ENCODE peak calls at places on chromosomes 13 and 19, in six cellular contexts. A is CD8-positive, alpha-beta memory T cell; S is neural progenitor cell; J is mesendoderm; Z is lower lobe of right lung; K is ascending aorta. H is an unnamed sample. For H3K36me3 and H3K27me3, the result is how much of the 10 kb centered on the place peaks cover.

GRCh38 chr13:82803341-82803740 is 1078.9 kb downstream of the SLITRK1 start:
- DNase-seq in A (no peak), S (no peak), J (no peak), Z (no peak), K (no peak), H (no peak)

GRCh38 chr19:31574251-31574973 is 225.2 kb upstream of the TSHZ3 start:
- DNase-seq in A (no peak), S (no peak), J (peak), Z (no peak), K (no peak), H (no peak)

GRCh38 chr13:73358606-73359005 is 299.8 kb downstream of the KLF5 start:
- DNase-seq in A (no peak), S (no peak), J (no peak), Z (no peak), K (no peak), H (no peak)

GRCh38 chr19:13100031-13100588 is 2.5 kb downstream of the LYL1 start:
- DNase-seq in A (peak), S (no peak), J (no peak), Z (no peak), K (peak), H (no peak)

GRCh38 chr19:5967571-5967970 is 10.4 kb downstream of the RANBP3 start:
- DNase-seq in A (no peak), S (no peak), J (no peak), Z (peak), K (no peak), H (no peak)

GRCh38 chr19:13689050-13689449 is 75.3 kb upstream of the MRI1 start:
- DNase-seq in A (no peak), S (peak), J (peak), Z (no peak), K (no peak), H (peak)

GRCh38 chr13:113023217-113023597 is 54.2 kb downstream of the MCF2L start:
- DNase-seq in A (no peak), S (no peak), J (peak), Z (no peak), K (no peak), H (peak)

GRCh38 chr13:43749503-43749902 is 37.3 kb downstream of the ENOX1 start:
- DNase-seq in A (no peak), S (no peak), J (no peak), Z (no peak), K (no peak), H (no peak)

GRCh38 chr19:8811315-8812172 is 20.6 kb downstream of the ZNF558 start:
- DNase-seq in A (no peak), S (no peak), J (peak), Z (no peak), K (no peak), H (no peak)

GRCh38 chr19:37551123-37551993 is 43.2 kb downstream of the ZNF571 start:
- DNase-seq in A (peak), S (no peak), J (peak), Z (no peak), K (no peak), H (peak)

GRCh38 chr13:40060318-40061007 is 405.0 kb downstream of the COG6 start:
- DNase-seq in A (no peak), S (no peak), J (no peak), Z (no peak), K (peak), H (no peak)

GRCh38 chr19:18453269-18454024 is 15.5 kb upstream of the ISYNA1 start:
- DNase-seq in A (no peak), S (no peak), J (no peak), Z (no peak), K (no peak), H (no peak)

GRCh38 chr13:101115762-101116161 is 300.5 kb downstream of the NALCN start:
- DNase-seq in A (no peak), S (peak), J (peak), Z (no peak), K (no peak), H (no peak)

GRCh38 chr19:48466571-48467325 is 2.4 kb upstream of the CYTH2 start:
- DNase-seq in A (no peak), S (no peak), J (no peak), Z (no peak), K (no peak), H (no peak)

GRCh38 chr19:49147923-49148682 is 7.1 kb downstream of the HRC start:
- DNase-seq in A (no peak), S (no peak), J (no peak), Z (no peak), K (no peak), H (no peak)

GRCh38 chr13:21478881-21479808 is 20.0 kb upstream of the ZDHHC20 start:
- DNase-seq in A (peak), S (peak), J (peak), Z (no peak), K (no peak), H (peak)

GRCh38 chr13:56314755-56315154 is 826.0 kb upstream of the PRR20A start:
- DNase-seq in A (no peak), S (no peak), J (peak), Z (no peak), K (no peak), H (peak)

GRCh38 chr19:41621654-41622053 is 5.2 kb downstream of the CEACAM4 start:
- DNase-seq in A (no peak), S (no peak), J (no peak), Z (no peak), K (no peak), H (no peak)
- H3K4me3 ChIP-seq in A (no peak), S (no peak), J (no peak), Z (no peak), K (no peak), H (no peak)

GRCh38 chr13:36981156-36981743 is 17.9 kb downstream of the ALG5 start:
- DNase-seq in A (no peak), S (peak), J (peak), Z (no peak), K (no peak), H (peak)

GRCh38 chr13:36992362-36992761 is 6.8 kb downstream of the ALG5 start:
- DNase-seq in A (no peak), S (no peak), J (no peak), Z (no peak), K (no peak), H (no peak)

GRCh38 chr13:36986462-36987240 is 12.5 kb downstream of the ALG5 start:
- DNase-seq in A (no peak), S (no peak), J (no peak), Z (no peak), K (no peak), H (no peak)
- H3K36me3 ChIP-seq in A (half or more), S (under half), J (under half), Z (half or more), K (half or more), H (under half)

GRCh38 chr19:41934849-41935374 is 6.7 kb upstream of the ERFL start:
- DNase-seq in A (peak), S (peak), J (peak), Z (peak), K (no peak), H (peak)
- H3K27me3 ChIP-seq in A (under half), S (half or more), J (half or more), Z (under half), K (under half), H (half or more)

DNA sequence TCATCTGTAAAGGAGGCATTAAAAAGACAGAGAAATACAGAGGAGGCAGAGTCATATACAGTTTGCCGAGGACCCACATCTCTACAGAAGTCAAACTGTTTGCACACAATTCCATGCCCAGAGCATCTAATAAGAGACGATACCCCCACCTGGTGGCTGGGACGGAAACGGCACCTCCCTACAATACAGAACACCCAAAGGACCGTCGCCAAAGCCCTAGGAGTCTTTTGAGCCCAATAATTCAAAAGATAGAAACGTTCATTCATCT is 703 bp upstream of the PLEKHG2 start:
- DNase-seq in A (peak), S (peak), J (peak), Z (peak), K (peak), H (peak)
- H3K4me3 ChIP-seq in A (peak), S (peak), J (peak), Z (peak), K (peak), H (peak)

DNA sequence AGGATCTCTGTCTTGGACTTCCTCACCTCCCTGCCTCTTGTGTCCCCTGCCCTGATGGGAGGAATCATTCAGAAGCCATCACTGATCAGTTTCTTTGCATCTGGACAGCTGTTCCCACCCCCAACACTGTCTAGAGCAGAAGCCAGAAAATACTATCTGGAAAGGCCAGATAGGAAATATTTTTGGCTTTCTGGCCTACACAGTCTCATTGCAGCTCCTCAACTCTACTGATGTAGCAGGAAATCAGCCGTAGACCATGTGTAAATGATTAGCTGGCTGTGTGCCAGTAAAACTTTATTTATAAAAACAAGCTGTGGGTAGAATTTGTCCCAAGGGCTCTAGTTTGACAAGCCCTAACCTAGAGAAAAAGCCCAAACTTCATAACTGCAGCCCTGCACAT is 5.6 kb downstream of the SIGLEC7 start:
- DNase-seq in A (no peak), S (no peak), J (no peak), Z (no peak), K (no peak), H (no peak)
- H3K36me3 ChIP-seq in A (under half), S (under half), J (under half), Z (under half), K (under half), H (under half)

GRCh38 chr13:110305949-110306339 is 1.0 kb downstream of the COL4A1 start:
- DNase-seq in A (no peak), S (no peak), J (no peak), Z (no peak), K (no peak), H (no peak)

GRCh38 chr13:110305544-110305943 is 1.4 kb downstream of the COL4A1 start:
- DNase-seq in A (no peak), S (no peak), J (peak), Z (no peak), K (no peak), H (no peak)

GRCh38 chr13:110304256-110304655 is 2.7 kb downstream of the COL4A1 start:
- DNase-seq in A (no peak), S (no peak), J (no peak), Z (no peak), K (peak), H (no peak)

GRCh38 chr13:110303644-110304043 is 3.3 kb downstream of the COL4A1 start:
- DNase-seq in A (no peak), S (no peak), J (no peak), Z (no peak), K (no peak), H (no peak)

GRCh38 chr13:110305001-110305400 is 2.0 kb downstream of the COL4A1 start:
- DNase-seq in A (no peak), S (no peak), J (no peak), Z (no peak), K (no peak), H (no peak)
- H3K27me3 ChIP-seq in A (under half), S (under half), J (under half), Z (under half), K (under half), H (under half)

GRCh38 chr19:15285896-15286591 is 46.3 kb downstream of the BRD4 start:
- DNase-seq in A (no peak), S (peak), J (no peak), Z (no peak), K (no peak), H (no peak)
- H3K4me3 ChIP-seq in A (no peak), S (no peak), J (no peak), Z (no peak), K (no peak), H (no peak)

DNA sequence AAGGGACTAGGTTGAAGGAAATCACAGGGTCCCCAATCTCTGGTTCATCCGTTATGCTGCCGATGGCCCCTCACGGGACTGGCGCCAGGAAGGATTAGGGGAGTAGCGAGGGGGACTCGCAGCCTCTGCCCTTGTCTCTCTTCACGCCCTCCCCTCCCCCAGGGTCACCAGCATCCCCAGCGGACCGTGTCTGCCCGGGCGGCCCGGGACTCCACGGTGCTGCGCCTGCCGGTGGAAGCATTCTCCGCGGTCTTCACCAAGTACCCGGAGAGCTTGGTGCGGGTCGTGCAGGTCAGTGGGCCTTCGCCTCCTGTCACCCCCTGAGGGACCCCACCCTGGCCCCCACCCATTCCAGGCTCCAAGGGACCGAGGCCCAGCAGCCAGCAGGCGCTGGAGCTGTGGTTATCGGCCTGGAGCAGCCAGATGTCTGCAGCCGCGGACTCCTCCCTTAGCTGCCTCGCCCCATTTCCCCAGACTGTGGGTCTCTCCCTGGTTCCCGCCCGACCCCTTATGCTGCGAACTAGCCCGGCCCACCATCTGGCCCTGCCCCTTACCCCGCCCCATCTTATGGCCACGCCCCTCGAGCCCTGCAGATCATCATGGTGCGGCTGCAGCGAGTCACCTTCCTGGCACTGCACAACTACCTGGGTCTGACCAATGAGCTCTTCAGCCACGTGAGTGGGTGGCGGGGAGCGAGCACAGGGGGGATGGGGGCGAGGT is 5.4 kb downstream of the PNPLA6 start:
- DNase-seq in A (no peak), S (peak), J (peak), Z (peak), K (no peak), H (peak)
- H3K36me3 ChIP-seq in A (under half), S (under half), J (under half), Z (half or more), K (half or more), H (under half)

GRCh38 chr19:33220115-33220514 is 5.5 kb downstream of the SLC7A10 start:
- DNase-seq in A (no peak), S (no peak), J (no peak), Z (no peak), K (no peak), H (no peak)
- H3K27me3 ChIP-seq in A (under half), S (under half), J (under half), Z (under half), K (under half), H (under half)

H was measured in H7.